ENCODE peak calls at places on chromosomes 2 and 18, in eight cellular contexts. L is gastrocnemius medialis; Q is CD4-positive, alpha-beta T cell; E is trophoblast cell; X is GM23248; Y is effector memory CD4-positive, alpha-beta T cell; K is CD8-positive, alpha-beta memory T cell; R is cardiac muscle cell. W is an unnamed sample.

GRCh38 chr18:75958683-75959082 is 531.2 kb upstream of the SMIM21 start:
- DNase-seq in L (no peak), Q (no peak), E (no peak), X (no peak), Y (no peak), K (no peak), R (no peak), W (no peak)

GRCh38 chr2:216371756-216372702 is at the start of gene MARCHF4:
- DNase-seq in L (no peak), Q (peak), E (peak), X (peak), Y (peak), K (peak), R (peak), W (no peak)

GRCh38 chr2:71700880-71701397 is 247.6 kb downstream of the DYSF start:
- DNase-seq in L (peak), Q (no peak), E (no peak), X (peak), Y (no peak), K (no peak), R (peak), W (no peak)

GRCh38 chr18:48813833-48814489 is 136.8 kb downstream of the SMAD7 start:
- DNase-seq in L (no peak), Q (no peak), E (no peak), X (no peak), Y (peak), K (peak), R (peak), W (peak)

GRCh38 chr2:63009490-63009889 is 41.1 kb upstream of the OTX1 start:
- DNase-seq in L (no peak), Q (no peak), E (no peak), X (no peak), Y (no peak), K (no peak), R (no peak), W (no peak)

GRCh38 chr2:109352066-109352897 is 223.3 kb downstream of the SH3RF3 start:
- DNase-seq in L (no peak), Q (no peak), E (no peak), X (no peak), Y (no peak), K (no peak), R (no peak), W (peak)

GRCh38 chr2:197011777-197012641 is 85.5 kb upstream of the PGAP1 start:
- DNase-seq in L (no peak), Q (no peak), E (peak), X (peak), Y (no peak), K (no peak), R (peak), W (no peak)

GRCh38 chr2:13050764-13051163 is 334.0 kb downstream of the TRIB2 start:
- DNase-seq in L (no peak), Q (no peak), E (no peak), X (peak), Y (no peak), K (no peak), R (peak), W (no peak)

GRCh38 chr2:69741281-69742169 is at the start of gene ANXA4:
- DNase-seq in L (peak), Q (peak), E (peak), X (peak), Y (peak), K (peak), R (peak), W (no peak)

GRCh38 chr18:73693091-73693490 is 454.5 kb downstream of the FBXO15 start:
- DNase-seq in L (no peak), Q (no peak), E (no peak), X (no peak), Y (no peak), K (no peak), R (no peak), W (no peak)

GRCh38 chr18:8381801-8382459 is 227.3 kb upstream of the RAB12 start:
- DNase-seq in L (no peak), Q (no peak), E (no peak), X (no peak), Y (no peak), K (no peak), R (peak), W (no peak)

GRCh38 chr2:25132296-25132630 is 36.1 kb downstream of the POMC start:
- DNase-seq in L (no peak), Q (no peak), E (no peak), X (no peak), Y (no peak), K (no peak), R (peak), W (no peak)

GRCh38 chr2:16336916-16337315 is 328.7 kb downstream of the CYRIA start:
- DNase-seq in L (no peak), Q (no peak), E (no peak), X (no peak), Y (no peak), K (no peak), R (no peak), W (no peak)

GRCh38 chr2:226351711-226352110 is 447.9 kb downstream of the IRS1 start:
- DNase-seq in L (no peak), Q (no peak), E (no peak), X (no peak), Y (no peak), K (no peak), R (no peak), W (no peak)

GRCh38 chr2:109647636-109648035 is 33.5 kb downstream of the SOWAHC start:
- DNase-seq in L (no peak), Q (no peak), E (peak), X (peak), Y (no peak), K (no peak), R (peak), W (no peak)

GRCh38 chr2:147716906-147717305 is 127.9 kb upstream of the ACVR2A start:
- DNase-seq in L (no peak), Q (no peak), E (no peak), X (no peak), Y (no peak), K (no peak), R (no peak), W (no peak)

GRCh38 chr18:59719533-59720325 is 22.5 kb upstream of the CCBE1 start:
- DNase-seq in L (no peak), Q (no peak), E (no peak), X (peak), Y (no peak), K (no peak), R (peak), W (no peak)

GRCh38 chr2:216537366-216537765 is 38.7 kb downstream of the RPL37A start:
- DNase-seq in L (no peak), Q (no peak), E (no peak), X (no peak), Y (no peak), K (no peak), R (no peak), W (no peak)

GRCh38 chr2:64112016-64112415 is 32.2 kb downstream of the PELI1 start:
- DNase-seq in L (no peak), Q (no peak), E (peak), X (no peak), Y (no peak), K (no peak), R (no peak), W (no peak)

GRCh38 chr2:241031436-241032165 is 33.2 kb downstream of the SNED1 start:
- DNase-seq in L (no peak), Q (no peak), E (no peak), X (no peak), Y (no peak), K (no peak), R (no peak), W (no peak)

GRCh38 chr18:74521068-74521725 is 13.1 kb upstream of the CNDP1 start:
- DNase-seq in L (no peak), Q (no peak), E (no peak), X (no peak), Y (no peak), K (no peak), R (no peak), W (no peak)

GRCh38 chr18:31206787-31207381 is 44.2 kb upstream of the DSC1 start:
- DNase-seq in L (no peak), Q (no peak), E (peak), X (no peak), Y (no peak), K (no peak), R (no peak), W (no peak)

DNA sequence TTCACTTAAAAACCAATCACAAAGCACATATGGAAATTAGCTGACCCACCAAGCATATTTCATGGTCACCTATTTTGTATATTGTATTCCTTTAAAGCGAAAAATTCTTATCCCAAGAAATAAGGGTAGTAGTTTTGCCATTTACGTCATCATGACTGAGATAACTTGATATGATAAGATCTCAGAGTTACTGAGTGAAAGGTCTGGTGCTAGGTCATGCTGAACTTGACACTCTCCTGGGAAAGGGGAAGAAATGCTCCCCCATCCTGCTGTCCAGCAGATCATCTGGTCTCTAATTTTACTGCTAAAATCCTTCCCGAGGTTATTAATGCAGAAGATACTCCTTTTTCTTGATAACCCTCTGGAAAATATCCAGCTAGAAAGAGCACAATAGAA is 78.3 kb downstream of the BCL2 start:
- DNase-seq in L (no peak), Q (no peak), E (no peak), X (no peak), Y (no peak), K (no peak), R (no peak), W (no peak)
- H3K27ac ChIP-seq in L (peak), Q (no peak), E (no peak), X (no peak), Y (no peak), K (no peak), R (no peak), W (peak)

GRCh38 chr2:217901400-217901799 is 101.4 kb downstream of the TNS1 start:
- DNase-seq in L (no peak), Q (no peak), E (no peak), X (no peak), Y (no peak), K (no peak), R (no peak), W (no peak)

GRCh38 chr2:217901826-217902225 is 101.0 kb downstream of the TNS1 start:
- DNase-seq in L (no peak), Q (no peak), E (no peak), X (peak), Y (no peak), K (no peak), R (peak), W (peak)

GRCh38 chr2:217903142-217903858 is 99.5 kb downstream of the TNS1 start:
- DNase-seq in L (no peak), Q (no peak), E (no peak), X (no peak), Y (no peak), K (no peak), R (no peak), W (no peak)

GRCh38 chr2:217903859-217904613 is 98.8 kb downstream of the TNS1 start:
- DNase-seq in L (peak), Q (no peak), E (no peak), X (peak), Y (no peak), K (no peak), R (peak), W (no peak)

DNA sequence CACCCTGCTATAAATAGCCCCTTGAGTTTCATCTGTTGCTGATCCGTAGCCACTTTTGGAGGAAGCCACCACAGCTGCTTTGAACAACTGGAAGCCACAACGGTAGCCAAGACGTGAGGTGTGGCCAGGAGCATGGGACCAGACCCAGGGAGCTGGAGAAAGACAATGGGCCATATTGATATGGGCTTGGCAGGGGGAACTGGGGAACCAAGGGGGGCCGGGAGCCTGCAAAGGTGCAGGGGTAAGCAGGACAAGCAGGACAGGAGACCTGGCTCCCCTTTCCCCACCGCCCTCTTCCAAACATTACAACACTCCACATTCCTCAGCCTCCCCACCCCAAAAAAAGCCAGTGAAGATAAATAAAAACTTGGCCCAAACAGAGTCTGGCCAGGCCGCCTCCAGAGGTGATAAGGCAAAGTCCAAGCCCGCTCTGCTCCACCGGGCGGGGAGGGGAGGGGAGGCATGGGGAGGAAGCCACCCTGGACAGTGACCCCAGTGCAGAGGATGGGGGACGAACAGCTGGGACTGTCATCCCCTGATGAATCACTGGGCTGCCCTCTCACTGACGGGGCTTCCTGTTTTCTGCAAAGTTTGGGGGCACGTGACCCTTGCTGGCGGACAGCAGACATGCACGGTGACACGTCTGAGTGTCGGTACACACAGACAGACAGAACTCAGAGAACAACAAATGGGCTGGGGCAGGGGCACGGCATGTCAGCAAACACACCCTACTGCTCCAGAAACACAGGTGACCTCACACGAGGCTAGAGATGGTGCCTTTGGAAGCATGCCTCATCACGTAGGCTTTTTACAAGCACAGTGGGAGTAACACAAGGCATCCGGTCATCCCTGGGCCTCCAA is 100.3 kb downstream of the TNS1 start:
- DNase-seq in L (peak), Q (no peak), E (peak), X (peak), Y (no peak), K (no peak), R (peak), W (peak)
- H3K27ac ChIP-seq in L (peak), Q (no peak), E (no peak), X (peak), Y (no peak), K (no peak), R (no peak), W (peak)

DNA sequence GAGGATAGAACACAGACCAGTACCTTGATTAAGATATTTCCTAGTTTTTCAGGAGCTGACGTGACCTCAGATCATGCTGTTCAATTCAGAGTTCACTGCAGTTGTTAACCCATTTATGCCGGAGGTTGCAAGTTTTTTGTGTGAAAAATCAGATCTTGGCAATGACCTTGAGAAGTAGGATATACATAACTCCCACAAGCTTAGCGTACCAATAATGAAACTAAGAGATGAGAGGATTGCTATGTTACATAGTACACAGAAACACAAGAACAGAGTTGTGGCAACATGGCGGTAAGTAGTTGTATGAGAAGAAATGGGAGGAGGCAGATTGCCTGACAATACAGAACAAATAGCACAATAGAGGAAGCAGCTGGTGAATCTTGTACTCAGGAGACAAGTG is 39.1 kb downstream of the PPIG start:
- DNase-seq in L (no peak), Q (no peak), E (no peak), X (no peak), Y (no peak), K (no peak), R (no peak), W (no peak)
- H3K27ac ChIP-seq in L (no peak), Q (no peak), E (no peak), X (no peak), Y (no peak), K (no peak), R (peak), W (no peak)

GRCh38 chr2:11505652-11506610 is 27.9 kb upstream of the GREB1 start:
- DNase-seq in L (no peak), Q (no peak), E (no peak), X (no peak), Y (no peak), K (no peak), R (no peak), W (no peak)

GRCh38 chr2:11506611-11506969 is 27.3 kb upstream of the GREB1 start:
- DNase-seq in L (no peak), Q (no peak), E (no peak), X (no peak), Y (no peak), K (no peak), R (no peak), W (no peak)

GRCh38 chr2:11508279-11508678 is 25.6 kb upstream of the GREB1 start:
- DNase-seq in L (no peak), Q (no peak), E (no peak), X (no peak), Y (no peak), K (no peak), R (no peak), W (no peak)

GRCh38 chr2:11509657-11510360 is 24.0 kb upstream of the GREB1 start:
- DNase-seq in L (no peak), Q (no peak), E (no peak), X (no peak), Y (no peak), K (no peak), R (no peak), W (no peak)

GRCh38 chr2:11507517-11507916 is 26.3 kb upstream of the GREB1 start:
- DNase-seq in L (no peak), Q (no peak), E (no peak), X (no peak), Y (no peak), K (no peak), R (no peak), W (no peak)
- H3K27ac ChIP-seq in L (no peak), Q (no peak), E (no peak), X (no peak), Y (no peak), K (no peak), R (peak), W (peak)

DNA sequence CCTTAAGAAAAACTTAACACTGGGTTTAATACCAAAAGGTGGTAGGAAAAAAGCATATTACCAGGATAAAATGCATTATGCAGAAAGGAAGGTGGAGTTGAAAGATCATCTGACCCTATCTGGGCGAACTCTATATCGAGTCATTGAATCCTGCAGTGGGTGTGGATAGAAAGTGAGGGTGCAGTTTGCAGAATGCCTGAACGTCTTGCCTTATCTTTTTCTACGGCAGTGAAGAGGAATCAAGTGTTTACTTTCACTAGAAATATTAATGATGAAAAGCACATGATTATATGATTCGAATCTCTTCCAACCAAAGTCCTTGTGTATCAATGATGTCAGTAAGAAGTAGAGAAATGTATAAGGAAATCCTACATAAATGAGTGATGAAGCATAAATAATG is 4.3 kb upstream of the CAVIN2 start:
- DNase-seq in L (no peak), Q (no peak), E (no peak), X (no peak), Y (no peak), K (no peak), R (no peak), W (no peak)
- H3K27ac ChIP-seq in L (no peak), Q (no peak), E (no peak), X (no peak), Y (no peak), K (no peak), R (no peak), W (no peak)

GRCh38 chr2:54692556-54692955 is 30.9 kb upstream of the EML6 start:
- DNase-seq in L (no peak), Q (no peak), E (no peak), X (no peak), Y (no peak), K (no peak), R (no peak), W (no peak)
- H3K27ac ChIP-seq in L (no peak), Q (no peak), E (no peak), X (no peak), Y (no peak), K (no peak), R (no peak), W (no peak)

GRCh38 chr2:137976274-137976673 is 12.0 kb downstream of the HNMT start:
- DNase-seq in L (no peak), Q (no peak), E (no peak), X (no peak), Y (no peak), K (no peak), R (no peak), W (no peak)

GRCh38 chr2:137980459-137980858 is 16.2 kb downstream of the HNMT start:
- DNase-seq in L (no peak), Q (no peak), E (no peak), X (peak), Y (no peak), K (no peak), R (peak), W (no peak)

GRCh38 chr2:137981112-137981679 is 16.9 kb downstream of the HNMT start:
- DNase-seq in L (no peak), Q (no peak), E (no peak), X (no peak), Y (no peak), K (no peak), R (no peak), W (no peak)

GRCh38 chr2:137977790-137978189 is 13.5 kb downstream of the HNMT start:
- DNase-seq in L (no peak), Q (no peak), E (no peak), X (no peak), Y (no peak), K (no peak), R (no peak), W (no peak)

GRCh38 chr2:137975280-137976271 is 11.3 kb downstream of the HNMT start:
- DNase-seq in L (no peak), Q (no peak), E (no peak), X (no peak), Y (no peak), K (no peak), R (no peak), W (no peak)
- H3K27ac ChIP-seq in L (no peak), Q (no peak), E (peak), X (no peak), Y (no peak), K (no peak), R (no peak), W (no peak)

DNA sequence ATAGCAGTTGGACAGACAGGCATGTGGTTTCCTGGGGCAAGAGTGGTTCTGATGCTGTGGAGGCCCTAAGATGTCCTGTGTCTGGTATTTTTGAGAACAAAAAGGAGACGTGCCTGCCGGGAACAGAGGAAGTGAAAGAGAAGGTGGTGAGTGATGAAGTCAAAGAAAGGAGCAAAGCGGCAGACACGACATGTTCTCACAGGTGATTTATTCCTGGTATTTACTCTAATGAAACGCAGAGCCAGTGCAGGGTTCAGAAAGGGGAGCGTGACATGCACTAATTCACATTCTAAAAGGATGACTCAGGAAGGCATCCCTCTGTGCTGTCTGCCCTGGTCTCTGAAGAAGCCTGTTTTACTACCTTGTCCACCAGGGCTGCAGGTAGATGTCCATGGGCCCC is 211.0 kb downstream of the KCNE4 start:
- DNase-seq in L (no peak), Q (no peak), E (peak), X (peak), Y (no peak), K (no peak), R (no peak), W (no peak)
- H3K27ac ChIP-seq in L (no peak), Q (no peak), E (peak), X (no peak), Y (no peak), K (no peak), R (no peak), W (no peak)

GRCh38 chr2:152519581-152519952 is 184.6 kb downstream of the FMNL2 start:
- DNase-seq in L (no peak), Q (no peak), E (no peak), X (no peak), Y (no peak), K (no peak), R (no peak), W (no peak)
- H3K27ac ChIP-seq in L (no peak), Q (no peak), E (no peak), X (no peak), Y (no peak), K (no peak), R (no peak), W (no peak)

GRCh38 chr2:219565130-219566080 is 5.9 kb downstream of the OBSL1 start:
- DNase-seq in L (no peak), Q (no peak), E (no peak), X (no peak), Y (no peak), K (no peak), R (no peak), W (no peak)
- H3K27ac ChIP-seq in L (no peak), Q (no peak), E (no peak), X (no peak), Y (no peak), K (no peak), R (no peak), W (no peak)

W was measured in vagina.